ENCODE peak calls at places on chromosomes 4 and X, in nine cellular contexts. W is sigmoid colon, H is K562, K is ovary, I is suprapubic skin, Y is upper lobe of left lung, J is transverse colon, M is stomach, B is A549. V is an unnamed sample.

GRCh38 chr4:184349283-184350039 is 124.9 kb downstream of the IRF2 start:
- DNase-seq in W (no peak), H (no peak), K (peak), I (no peak), Y (no peak), J (peak), M (peak), B (no peak), V (no peak)

GRCh38 chr4:18020145-18020670 is 1.3 kb downstream of the LCORL start:
- DNase-seq in W (no peak), H (peak), K (no peak), I (no peak), Y (peak), J (peak), M (no peak), B (no peak), V (no peak)

GRCh38 chrX:40415675-40416074 is 165.1 kb upstream of the ATP6AP2 start:
- DNase-seq in W (peak), H (no peak), K (no peak), I (no peak), Y (no peak), J (no peak), M (no peak), B (no peak), V (no peak)

GRCh38 chr4:4750187-4750586 is 109.3 kb upstream of the MSX1 start:
- DNase-seq in W (no peak), H (peak), K (no peak), I (no peak), Y (no peak), J (no peak), M (no peak), B (no peak), V (no peak)

GRCh38 chrX:19899234-19899788 is 11.9 kb upstream of the SH3KBP1 start:
- DNase-seq in W (no peak), H (no peak), K (no peak), I (no peak), Y (no peak), J (no peak), M (no peak), B (no peak), V (no peak)

GRCh38 chrX:153561337-153561736 is 37.6 kb downstream of the CCNQ start:
- DNase-seq in W (no peak), H (no peak), K (no peak), I (no peak), Y (no peak), J (no peak), M (no peak), B (no peak), V (no peak)

GRCh38 chrX:373641-374471 is 12.9 kb downstream of the PPP2R3B start:
- DNase-seq in W (no peak), H (no peak), K (no peak), I (no peak), Y (no peak), J (no peak), M (no peak), B (peak), V (no peak)

GRCh38 chr4:77308843-77309242 is 151.8 kb downstream of the CCNG2 start:
- DNase-seq in W (no peak), H (peak), K (no peak), I (no peak), Y (no peak), J (no peak), M (no peak), B (peak), V (no peak)

GRCh38 chr4:1403177-1403583 is 3.1 kb downstream of the NKX1-1 start:
- DNase-seq in W (peak), H (no peak), K (no peak), I (no peak), Y (no peak), J (no peak), M (peak), B (no peak), V (no peak)

DNA sequence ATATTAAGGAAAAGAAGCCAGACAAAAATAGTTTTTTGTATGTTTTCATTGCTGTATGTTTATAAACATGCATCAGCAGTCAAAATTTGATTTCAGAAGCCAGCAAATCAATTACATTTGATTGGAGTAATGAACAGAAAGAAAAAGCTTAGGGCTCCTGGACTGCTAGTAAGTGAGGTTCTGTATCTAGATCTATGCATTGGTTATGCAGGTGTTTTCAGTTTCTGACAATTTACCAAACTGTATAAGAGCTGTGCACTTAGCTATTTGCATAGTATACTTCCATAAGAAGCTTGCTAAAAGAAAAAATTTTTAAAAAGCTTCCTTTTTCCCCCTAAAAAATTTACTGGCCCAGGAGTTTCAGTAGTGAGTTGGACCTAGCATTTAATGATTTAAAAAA is 881.6 kb downstream of the PCDH7 start:
- DNase-seq in W (no peak), H (no peak), K (no peak), I (no peak), Y (no peak), J (no peak), M (no peak), B (no peak), V (no peak)
- TF ChIP-seq POLR2A in W (no peak), H (no peak), K (no peak), I (no peak), Y (no peak), J (no peak), M (no peak), B (no peak), V (no peak)

GRCh38 chr4:40238700-40239548 is 42.1 kb downstream of the RHOH start:
- DNase-seq in W (no peak), H (peak), K (no peak), I (no peak), Y (peak), J (peak), M (no peak), B (no peak), V (no peak)
- TF ChIP-seq EP300 in W (no peak), H (peak), K (no peak), I (no peak), Y (no peak), J (no peak), M (no peak), B (no peak), V (no peak)

DNA sequence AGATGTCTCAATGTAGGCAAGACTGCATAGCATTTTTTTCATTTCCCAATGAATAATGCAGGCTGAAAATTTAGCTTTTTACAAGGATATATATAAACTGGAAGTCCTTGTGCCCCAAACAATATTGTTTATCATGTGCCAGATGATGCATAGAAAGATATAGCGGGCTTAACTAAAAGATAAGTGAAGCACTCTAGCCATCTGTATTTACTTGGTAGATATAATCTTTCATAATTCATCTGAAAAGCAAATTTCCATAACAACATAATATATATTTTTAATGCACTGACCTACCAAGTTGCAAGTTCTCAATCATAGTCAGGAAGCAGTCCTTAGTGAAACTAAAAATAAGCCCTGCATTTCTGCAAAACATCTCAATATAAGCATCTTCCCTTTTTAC is 653.3 kb downstream of the NLGN4X start:
- DNase-seq in W (no peak), H (no peak), K (no peak), I (no peak), Y (no peak), J (no peak), M (no peak), B (no peak), V (no peak)
- TF ChIP-seq CTCF in W (no peak), H (no peak), K (no peak), I (no peak), Y (no peak), J (no peak), M (no peak), B (no peak), V (no peak)

GRCh38 chr4:139600662-139601061 is 44.6 kb upstream of the SETD7 start:
- DNase-seq in W (no peak), H (no peak), K (no peak), I (no peak), Y (no peak), J (no peak), M (no peak), B (no peak), V (no peak)

GRCh38 chr4:139599076-139599475 is 43.1 kb upstream of the SETD7 start:
- DNase-seq in W (no peak), H (no peak), K (no peak), I (no peak), Y (no peak), J (no peak), M (no peak), B (no peak), V (no peak)

GRCh38 chr4:139596680-139597279 is 40.8 kb upstream of the SETD7 start:
- DNase-seq in W (no peak), H (no peak), K (no peak), I (no peak), Y (no peak), J (no peak), M (no peak), B (no peak), V (no peak)

GRCh38 chr4:139595989-139596679 is 40.1 kb upstream of the SETD7 start:
- DNase-seq in W (peak), H (no peak), K (no peak), I (peak), Y (no peak), J (no peak), M (no peak), B (peak), V (peak)

GRCh38 chr4:139599594-139600374 is 43.8 kb upstream of the SETD7 start:
- DNase-seq in W (no peak), H (no peak), K (no peak), I (no peak), Y (no peak), J (no peak), M (no peak), B (peak), V (no peak)
- TF ChIP-seq POLR2A in W (no peak), H (no peak), K (no peak), I (no peak), Y (no peak), J (no peak), M (no peak), B (no peak), V (no peak)

DNA sequence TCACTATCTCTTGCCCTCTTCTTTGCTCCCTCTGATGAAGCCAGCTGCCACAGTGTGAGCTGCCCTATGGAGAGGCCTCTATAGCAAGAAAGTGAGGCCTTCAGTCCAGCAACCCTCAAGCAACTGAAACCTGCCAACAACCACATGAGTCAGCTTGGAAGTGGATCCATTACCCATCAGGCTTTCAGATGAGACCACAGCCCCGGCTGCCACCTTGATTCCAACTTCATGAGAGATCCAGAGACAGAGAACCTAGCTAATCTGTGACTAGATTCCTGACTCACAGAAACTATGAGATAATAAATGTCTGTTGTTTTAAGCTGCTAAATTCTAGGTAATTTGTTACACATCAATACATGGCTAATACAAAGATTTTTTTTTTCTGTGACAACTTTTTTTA is 20.4 kb upstream of the WAS start:
- DNase-seq in W (no peak), H (no peak), K (no peak), I (no peak), Y (no peak), J (no peak), M (no peak), B (no peak), V (no peak)
- TF ChIP-seq EP300 in W (no peak), H (no peak), K (no peak), I (no peak), Y (no peak), J (no peak), M (no peak), B (no peak), V (no peak)

GRCh38 chr4:66688674-66689073 is 856.6 kb downstream of the CENPC start:
- DNase-seq in W (no peak), H (no peak), K (no peak), I (no peak), Y (no peak), J (no peak), M (no peak), B (peak), V (no peak)
- TF ChIP-seq CTCF in W (no peak), H (no peak), K (no peak), I (no peak), Y (no peak), J (no peak), M (no peak), B (peak), V (no peak)

DNA sequence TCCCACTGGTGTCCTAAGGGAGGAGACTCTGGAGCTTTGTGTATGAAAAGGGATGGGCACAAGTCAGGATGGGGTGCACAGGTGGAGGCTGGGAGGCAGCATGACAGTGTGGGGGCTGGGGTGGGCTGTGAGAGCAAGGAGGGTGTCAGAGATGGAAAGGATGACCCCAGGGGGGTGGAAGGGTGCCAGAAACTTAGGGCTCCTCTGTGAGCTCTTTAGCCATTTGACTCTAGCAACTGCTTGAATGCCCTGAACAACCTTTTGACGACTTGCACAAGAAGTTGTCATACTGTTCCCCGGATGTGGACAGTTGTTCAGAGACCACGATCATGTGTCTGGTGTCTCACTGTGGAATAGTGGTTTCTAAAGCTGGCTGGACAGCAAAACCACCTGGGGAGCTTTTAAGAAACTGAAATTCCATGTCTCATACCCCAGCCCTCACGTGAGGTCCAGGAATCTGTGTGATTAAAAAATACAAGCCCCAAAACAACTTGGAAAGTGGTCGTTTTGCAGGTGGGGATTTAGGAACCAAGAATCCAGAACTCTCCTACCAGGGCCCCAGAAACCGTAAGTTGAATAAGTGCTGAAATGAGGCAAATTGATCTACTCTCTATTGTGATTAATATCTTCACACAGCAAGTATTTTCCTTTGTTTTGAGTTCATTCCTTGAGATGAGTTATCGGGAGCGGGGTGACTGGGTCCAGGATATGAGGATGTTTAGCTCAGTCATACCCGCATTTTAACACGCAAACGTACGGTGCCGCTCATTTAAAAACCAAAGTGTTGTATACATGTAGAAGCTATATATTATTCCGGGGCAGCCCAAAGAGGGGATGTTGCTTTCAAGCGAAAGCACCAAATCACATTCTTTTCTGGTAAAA is 3.4 kb downstream of the RHOH start:
- DNase-seq in W (no peak), H (no peak), K (no peak), I (no peak), Y (peak), J (peak), M (peak), B (no peak), V (no peak)
- TF ChIP-seq POLR2A in W (no peak), H (no peak), K (no peak), I (no peak), Y (peak), J (peak), M (no peak), B (no peak), V (no peak)

GRCh38 chr4:124904723-124905390 is 192.3 kb upstream of the ANKRD50 start:
- DNase-seq in W (no peak), H (no peak), K (no peak), I (no peak), Y (no peak), J (no peak), M (no peak), B (no peak), V (no peak)
- TF ChIP-seq EP300 in W (no peak), H (no peak), K (no peak), I (no peak), Y (no peak), J (no peak), M (no peak), B (no peak), V (no peak)

DNA sequence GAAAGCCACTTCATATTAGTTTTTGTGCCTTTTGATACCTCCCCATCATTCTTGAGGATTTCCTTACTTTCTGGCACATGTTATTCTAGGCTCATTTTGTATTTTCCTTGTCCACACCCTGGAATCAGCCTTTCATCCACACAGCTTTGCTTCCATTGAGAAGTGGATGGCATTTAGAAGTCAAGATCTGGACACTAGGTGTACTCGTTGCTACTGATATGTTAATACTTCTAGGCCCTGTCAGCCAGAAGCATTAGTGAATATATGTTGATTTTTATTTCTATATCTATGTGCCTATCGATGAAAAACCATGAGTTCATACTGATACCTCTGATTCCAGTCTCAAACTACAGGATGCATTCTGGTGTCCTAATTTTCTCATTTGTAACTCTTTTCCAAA is 73.2 kb downstream of the ARHGAP24 start:
- DNase-seq in W (no peak), H (no peak), K (no peak), I (no peak), Y (no peak), J (no peak), M (no peak), B (no peak), V (no peak)
- TF ChIP-seq CTCF in W (no peak), H (no peak), K (no peak), I (no peak), Y (no peak), J (no peak), M (no peak), B (peak), V (no peak)

DNA sequence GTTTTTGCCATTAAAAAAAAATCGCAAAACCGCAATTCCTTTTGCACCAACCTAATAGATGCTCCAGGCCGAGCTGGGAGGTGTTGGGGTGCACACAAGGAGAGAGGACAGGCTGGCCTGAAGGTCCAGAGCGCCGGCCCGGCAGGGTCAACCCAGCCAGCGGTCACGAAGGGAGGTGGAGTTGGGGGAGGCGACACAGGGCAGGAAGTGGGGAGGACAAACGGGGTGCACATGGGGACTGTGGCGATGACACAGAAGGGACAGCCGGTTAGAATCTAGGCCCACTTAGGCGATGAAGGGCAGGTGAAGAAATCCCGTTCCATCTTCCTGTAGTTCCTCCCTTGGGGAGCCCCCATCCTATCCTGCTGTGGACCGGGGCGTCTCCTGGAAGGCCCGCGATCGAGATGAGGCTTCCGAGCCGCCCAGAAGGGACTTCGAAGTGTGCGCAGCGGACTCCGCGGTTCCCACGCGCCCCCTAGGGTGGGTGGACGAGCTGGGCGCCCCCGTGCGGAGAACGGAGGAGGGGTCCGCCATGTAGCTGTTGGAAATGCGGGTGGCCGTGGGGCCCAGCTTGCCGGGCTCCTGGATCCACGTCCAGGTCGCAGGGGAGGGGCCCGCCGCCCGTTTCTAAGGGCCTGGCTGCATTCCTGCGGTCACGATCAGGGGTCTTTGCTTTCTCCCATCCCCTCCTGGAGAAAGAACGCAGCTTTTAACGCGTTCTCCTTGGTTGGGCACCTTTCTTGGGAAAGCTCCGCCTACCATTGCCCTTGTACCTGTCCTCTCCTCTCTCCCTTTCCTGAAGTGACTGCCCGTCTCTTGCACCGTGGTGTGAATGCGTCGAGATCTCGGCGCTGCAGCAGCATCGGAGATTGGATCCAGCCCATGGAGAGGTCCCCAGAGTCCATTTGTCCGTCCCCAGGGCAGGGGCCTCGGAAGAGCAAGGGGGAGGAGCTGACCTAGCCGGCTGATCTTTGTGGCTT is 17.0 kb upstream of the HPF1 start:
- DNase-seq in W (no peak), H (peak), K (no peak), I (no peak), Y (no peak), J (no peak), M (no peak), B (no peak), V (no peak)
- TF ChIP-seq POLR2A in W (no peak), H (no peak), K (no peak), I (no peak), Y (no peak), J (no peak), M (no peak), B (no peak), V (no peak)